ENCODE peak calls at places on chromosomes 13 and 19, in four cellular contexts. M is HepG2, F is WTC11, Y is GM12878. I is an unnamed sample.

GRCh38 chr13:45215392-45216077 is 14.7 kb upstream of the KCTD4 start:
- DNase-seq in M (no peak), F (no peak), Y (no peak), I (no peak)

GRCh38 chr13:82747331-82747730 is 1134.9 kb downstream of the SLITRK1 start:
- DNase-seq in M (no peak), F (no peak), Y (no peak), I (no peak)

GRCh38 chr19:45769821-45770191 is 754 bp upstream of the SIX5 start:
- DNase-seq in M (no peak), F (peak), Y (no peak), I (no peak)

GRCh38 chr19:4911786-4912672 is 2.7 kb downstream of the UHRF1 start:
- DNase-seq in M (peak), F (peak), Y (no peak), I (peak)

GRCh38 chr19:12603714-12604113 is 6.9 kb downstream of the ZNF490 start:
- DNase-seq in M (no peak), F (no peak), Y (peak), I (no peak)

GRCh38 chr13:111623170-111623569 is 302.7 kb downstream of the TEX29 start:
- DNase-seq in M (no peak), F (no peak), Y (no peak), I (no peak)

GRCh38 chr19:32823747-32824102 is 45.8 kb downstream of the SLC7A9 start:
- DNase-seq in M (no peak), F (no peak), Y (no peak), I (no peak)

GRCh38 chr19:41944336-41944735 is 14.8 kb downstream of the RABAC1 start:
- DNase-seq in M (no peak), F (no peak), Y (no peak), I (no peak)

GRCh38 chr13:98528663-98529064 is 48.2 kb downstream of the STK24 start:
- DNase-seq in M (no peak), F (no peak), Y (no peak), I (no peak)

GRCh38 chr19:4067396-4068057 is 828 bp upstream of the ZBTB7A start:
- DNase-seq in M (no peak), F (no peak), Y (no peak), I (peak)

GRCh38 chr13:98927954-98928927 is 49.6 kb downstream of the DOCK9 start:
- DNase-seq in M (peak), F (no peak), Y (no peak), I (no peak)

GRCh38 chr13:98576215-98576945 is 527 bp downstream of the STK24 start:
- DNase-seq in M (no peak), F (peak), Y (no peak), I (peak)

GRCh38 chr13:53137777-53138176 is 109.2 kb downstream of the OLFM4 start:
- DNase-seq in M (no peak), F (no peak), Y (no peak), I (no peak)

GRCh38 chr13:76019421-76020044 is 383.4 kb downstream of the LMO7 start:
- DNase-seq in M (peak), F (peak), Y (no peak), I (peak)

GRCh38 chr13:98653471-98653985 is 76.6 kb upstream of the STK24 start:
- DNase-seq in M (peak), F (peak), Y (peak), I (peak)

GRCh38 chr19:54523403-54523802 is 20.8 kb downstream of the LAIR2 start:
- DNase-seq in M (no peak), F (no peak), Y (peak), I (no peak)

GRCh38 chr13:109381546-109382180 is 404.7 kb downstream of the IRS2 start:
- DNase-seq in M (no peak), F (no peak), Y (no peak), I (no peak)

GRCh38 chr13:73416093-73416492 is 357.3 kb downstream of the KLF5 start:
- DNase-seq in M (no peak), F (no peak), Y (no peak), I (no peak)

GRCh38 chr13:23146811-23147245 is 34.0 kb upstream of the SGCG start:
- DNase-seq in M (no peak), F (no peak), Y (no peak), I (no peak)

GRCh38 chr13:108877300-108877699 is 247.9 kb downstream of the MYO16 start:
- DNase-seq in M (no peak), F (no peak), Y (no peak), I (no peak)

GRCh38 chr19:32814046-32814445 is 55.5 kb downstream of the SLC7A9 start:
- DNase-seq in M (no peak), F (peak), Y (no peak), I (no peak)

GRCh38 chr13:113209336-113209879 is at the start of gene CUL4A:
- DNase-seq in M (peak), F (peak), Y (no peak), I (peak)

GRCh38 chr13:36858285-36858684 is 39.3 kb downstream of the RFXAP start:
- DNase-seq in M (peak), F (no peak), Y (no peak), I (peak)

GRCh38 chr19:55253842-55254624 is 4.8 kb downstream of the PPP6R1 start:
- DNase-seq in M (no peak), F (no peak), Y (peak), I (no peak)

GRCh38 chr19:44582581-44583265 is 30.6 kb upstream of the IGSF23 start:
- DNase-seq in M (no peak), F (peak), Y (no peak), I (peak)

GRCh38 chr13:20526664-20527063 is 1.0 kb upstream of the CRYL1 start:
- DNase-seq in M (peak), F (no peak), Y (no peak), I (no peak)

GRCh38 chr19:27746691-27747380 is 1466.1 kb downstream of the UQCRFS1 start:
- DNase-seq in M (no peak), F (peak), Y (no peak), I (peak)

GRCh38 chr19:55118401-55118991 is 1.1 kb upstream of the PPP1R12C start:
- DNase-seq in M (no peak), F (peak), Y (no peak), I (peak)

GRCh38 chr19:32339988-32340874 is 5.2 kb upstream of the ZNF507 start:
- DNase-seq in M (peak), F (peak), Y (no peak), I (peak)

GRCh38 chr13:77523386-77523785 is 12.1 kb upstream of the SCEL start:
- DNase-seq in M (no peak), F (no peak), Y (no peak), I (no peak)

DNA sequence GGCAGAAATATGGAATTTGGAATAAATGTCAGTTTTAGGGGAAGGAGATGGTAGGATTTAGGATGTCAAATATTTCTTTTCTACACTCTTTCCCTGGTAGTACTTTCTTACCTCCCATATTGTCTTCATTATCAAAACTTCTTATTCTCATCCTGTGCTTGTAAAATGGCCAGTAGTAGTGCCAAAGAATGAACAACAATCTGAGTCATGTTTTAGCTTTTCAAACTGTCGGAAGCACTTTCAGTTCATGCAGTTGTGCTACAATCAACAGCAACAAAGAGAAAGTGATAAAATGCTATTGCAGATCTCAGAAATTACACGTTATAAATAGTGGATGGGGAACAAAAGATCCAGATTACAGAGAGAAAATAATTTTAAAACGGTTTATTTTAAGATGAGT is 193.7 kb upstream of the RXFP2 start:
- DNase-seq in M (no peak), F (no peak), Y (no peak), I (no peak)
- TF ChIP-seq TCF7 in M (no peak), F (no peak), Y (no peak), I (no peak)

GRCh38 chr19:49854861-49855263 is 3.9 kb downstream of the PTOV1 start:
- DNase-seq in M (no peak), F (no peak), Y (no peak), I (no peak)
- TF ChIP-seq TCF7 in M (no peak), F (no peak), Y (no peak), I (no peak)

DNA sequence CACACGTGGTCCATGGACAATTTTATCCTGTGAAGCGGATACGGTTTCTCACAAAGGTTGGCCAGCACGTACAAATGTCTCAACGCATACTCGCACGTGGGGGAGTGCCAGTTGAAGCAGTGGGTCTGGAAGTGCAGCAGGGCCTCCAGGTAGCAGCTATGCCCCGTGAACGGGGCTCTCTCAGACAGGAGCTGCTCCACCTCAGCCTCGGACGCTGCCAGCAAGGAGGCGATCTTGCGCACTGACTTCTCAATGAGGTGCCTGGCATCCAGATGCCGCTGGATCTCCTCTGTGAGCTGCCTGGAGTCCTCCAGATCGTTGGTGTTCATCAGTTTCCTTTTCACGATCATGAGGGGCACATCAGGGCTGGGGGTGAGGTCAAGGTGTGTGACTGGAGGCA is 2272.0 kb downstream of the PCDH9 start:
- DNase-seq in M (no peak), F (no peak), Y (no peak), I (no peak)
- TF ChIP-seq TCF7 in M (no peak), F (no peak), Y (no peak), I (no peak)

GRCh38 chr19:18839465-18840287 is 7.9 kb downstream of the UPF1 start:
- DNase-seq in M (peak), F (no peak), Y (no peak), I (no peak)
- TF ChIP-seq TCF7 in M (peak), F (no peak), Y (no peak), I (no peak)

DNA sequence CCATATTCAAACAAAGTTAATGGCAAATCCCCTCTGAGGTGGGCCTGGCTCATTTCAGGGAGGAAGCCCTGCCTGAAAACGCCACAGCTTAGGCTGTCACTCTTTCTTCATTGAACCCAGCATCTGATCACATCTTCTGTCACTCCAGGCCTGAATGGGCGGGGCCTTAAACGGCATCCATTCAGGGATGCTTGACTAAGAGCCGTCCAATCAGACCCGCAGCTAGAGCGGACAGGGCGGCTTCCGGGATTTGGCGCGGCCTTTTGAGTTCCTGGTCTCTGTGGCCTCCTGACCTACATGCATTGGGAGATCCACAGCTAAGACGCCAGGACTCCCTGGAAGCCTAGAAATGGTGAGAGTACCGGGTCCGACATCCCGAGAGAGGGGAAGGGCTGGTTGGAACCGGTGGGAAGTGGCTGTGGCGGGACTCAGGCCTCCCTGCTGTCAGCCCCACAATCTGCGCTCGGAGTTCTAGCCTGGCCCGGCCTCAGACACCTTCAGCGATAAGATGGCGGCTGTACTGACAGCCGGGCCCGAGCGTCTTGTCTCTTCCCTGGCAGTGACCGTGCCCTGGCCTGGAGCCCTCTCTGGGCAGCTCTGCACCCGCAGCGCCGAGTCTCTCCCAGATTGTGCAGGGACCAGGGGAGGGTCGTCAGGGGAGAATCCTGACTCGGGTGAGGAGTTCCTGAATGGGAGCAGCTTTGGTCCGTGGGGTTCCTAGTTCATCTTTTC is at the start of gene ZNF723:
- DNase-seq in M (no peak), F (no peak), Y (no peak), I (no peak)
- TF ChIP-seq TCF7 in M (no peak), F (no peak), Y (no peak), I (no peak)

DNA sequence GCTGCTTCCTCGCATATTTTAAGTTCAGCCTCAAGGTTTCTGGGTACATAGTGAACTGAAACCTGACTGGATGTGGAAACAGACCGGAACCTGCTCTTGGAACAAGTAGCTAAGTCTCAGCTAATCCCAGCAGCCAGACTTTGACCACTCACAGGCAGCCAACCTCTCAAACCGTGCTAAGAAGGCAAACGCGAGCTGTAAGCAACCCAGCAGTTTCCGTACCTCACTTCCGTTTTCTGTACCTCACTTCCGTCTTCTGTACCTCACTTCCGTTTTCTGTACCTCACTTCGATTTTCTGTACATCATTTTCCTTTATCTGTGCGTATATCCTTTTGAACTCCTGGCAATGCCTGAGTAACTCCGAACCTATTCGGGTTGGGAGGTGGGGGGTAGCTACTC is 96.8 kb downstream of the SUCLA2 start:
- DNase-seq in M (no peak), F (no peak), Y (no peak), I (peak)
- TF ChIP-seq TCF7 in M (no peak), F (no peak), Y (no peak), I (no peak)

DNA sequence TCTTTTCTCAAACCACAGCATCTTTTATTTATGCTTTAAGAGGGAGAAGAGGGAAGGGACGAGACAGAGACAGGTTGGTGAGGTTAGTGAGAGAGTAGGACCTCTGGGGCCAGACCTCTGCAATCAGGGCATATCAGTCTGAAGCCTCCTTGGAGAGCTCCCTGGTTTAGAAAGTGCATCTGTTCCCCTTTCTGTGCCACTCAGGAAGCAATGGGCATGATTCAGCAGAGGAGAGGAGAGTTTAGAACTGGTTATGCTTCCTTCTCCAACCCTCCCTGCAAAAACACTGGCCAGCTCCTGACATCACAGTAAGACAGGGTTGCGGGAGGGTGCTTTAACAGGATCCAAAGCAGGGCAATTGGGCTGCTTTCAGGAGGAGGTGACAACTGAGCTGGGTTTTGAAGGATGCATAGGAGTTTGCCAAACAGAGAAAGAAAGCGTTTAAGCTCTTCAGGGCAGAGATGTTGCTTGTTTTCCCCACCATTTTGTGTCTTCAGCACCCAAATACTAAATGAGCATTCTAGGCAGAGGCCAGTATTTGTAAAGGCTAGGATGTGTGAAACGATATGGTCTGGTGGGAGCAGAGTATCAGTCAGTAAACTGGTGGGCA is 33.1 kb downstream of the CERS4 start:
- DNase-seq in M (no peak), F (no peak), Y (no peak), I (no peak)
- TF ChIP-seq TCF7 in M (no peak), F (no peak), Y (no peak), I (no peak)

GRCh38 chr19:38956264-38956663 is 19.3 kb downstream of the FBXO17 start:
- DNase-seq in M (no peak), F (no peak), Y (no peak), I (no peak)
- TF ChIP-seq TCF7 in M (no peak), F (no peak), Y (no peak), I (no peak)

I was measured in K562.